ENCODE peak calls at places on chromosomes 2 and 18, in six cellular contexts. R, L, J, I, B and F are unnamed samples.

GRCh38 chr2:85925216-85925671 is 36.5 kb upstream of the ST3GAL5 start:
- DNase-seq in I (no peak), B (no peak), J (no peak), R (no peak), L (no peak), F (no peak)

GRCh38 chr2:111200333-111200879 is 79.7 kb downstream of the BCL2L11 start:
- DNase-seq in L (no peak), J (no peak), B (peak), R (no peak), I (no peak), F (no peak)

GRCh38 chr2:69298862-69299261 is 88.2 kb downstream of the GFPT1 start:
- DNase-seq in I (no peak), B (no peak), J (no peak), L (no peak), R (no peak), F (no peak)

GRCh38 chr2:28382755-28383154 is 9.9 kb upstream of the FOSL2 start:
- DNase-seq in R (no peak), L (no peak), J (no peak), B (no peak), I (peak), F (no peak)

GRCh38 chr18:1595165-1595564 is 690.5 kb downstream of the ADCYAP1 start:
- DNase-seq in R (no peak), I (no peak), J (no peak), L (no peak), B (no peak), F (no peak)

GRCh38 chr2:136251777-136252477 is 134.0 kb upstream of the CXCR4 start:
- DNase-seq in J (no peak), R (no peak), B (no peak), I (no peak), L (no peak), F (peak)

GRCh38 chr2:100211517-100211916 is 69.1 kb upstream of the AFF3 start:
- DNase-seq in B (no peak), J (no peak), R (no peak), I (no peak), L (no peak), F (no peak)

GRCh38 chr18:56065101-56065500 is 477.1 kb upstream of the TCF4 start:
- DNase-seq in J (no peak), L (no peak), B (no peak), R (no peak), I (no peak), F (no peak)

GRCh38 chr2:224185023-224185601 is 146.0 kb upstream of the SERPINE2 start:
- DNase-seq in I (no peak), J (no peak), B (no peak), R (no peak), L (no peak), F (no peak)

GRCh38 chr2:209663149-209663548 is 108.5 kb upstream of the UNC80 start:
- DNase-seq in R (no peak), L (no peak), B (no peak), J (no peak), I (no peak), F (peak)

GRCh38 chr18:11114653-11115052 is 34.7 kb downstream of the PIEZO2 start:
- DNase-seq in J (peak), R (no peak), B (no peak), L (no peak), I (no peak), F (no peak)

GRCh38 chr2:215410932-215411285 is 25.0 kb downstream of the FN1 start:
- DNase-seq in L (no peak), J (peak), R (peak), B (no peak), I (no peak), F (peak)

GRCh38 chr2:176178807-176179271 is 9.6 kb upstream of the HOXD1 start:
- DNase-seq in I (no peak), J (no peak), L (no peak), R (no peak), B (no peak), F (peak)

GRCh38 chr2:118130385-118130784 is 42.1 kb downstream of the INSIG2 start:
- DNase-seq in L (no peak), I (no peak), R (no peak), J (no peak), B (no peak), F (no peak)

GRCh38 chr2:135198481-135198880 is 146.4 kb downstream of the RAB3GAP1 start:
- DNase-seq in L (no peak), B (no peak), J (no peak), I (no peak), R (no peak), F (no peak)

GRCh38 chr2:135203944-135204343 is 151.9 kb downstream of the RAB3GAP1 start:
- DNase-seq in B (no peak), R (no peak), L (no peak), J (no peak), I (no peak), F (no peak)

GRCh38 chr2:135202751-135203150 is 150.7 kb downstream of the RAB3GAP1 start:
- DNase-seq in L (no peak), B (no peak), R (no peak), J (no peak), I (no peak), F (no peak)
- TF ChIP-seq POLR2AphosphoS5 in L (no peak), B (no peak), R (no peak), J (no peak), I (no peak), F (no peak)

GRCh38 chr2:221323513-221323912 is 248.6 kb downstream of the EPHA4 start:
- DNase-seq in J (no peak), R (no peak), I (no peak), B (no peak), L (no peak), F (no peak)

GRCh38 chr2:221318751-221319150 is 253.4 kb downstream of the EPHA4 start:
- DNase-seq in B (no peak), J (no peak), I (no peak), R (no peak), L (no peak), F (no peak)

DNA sequence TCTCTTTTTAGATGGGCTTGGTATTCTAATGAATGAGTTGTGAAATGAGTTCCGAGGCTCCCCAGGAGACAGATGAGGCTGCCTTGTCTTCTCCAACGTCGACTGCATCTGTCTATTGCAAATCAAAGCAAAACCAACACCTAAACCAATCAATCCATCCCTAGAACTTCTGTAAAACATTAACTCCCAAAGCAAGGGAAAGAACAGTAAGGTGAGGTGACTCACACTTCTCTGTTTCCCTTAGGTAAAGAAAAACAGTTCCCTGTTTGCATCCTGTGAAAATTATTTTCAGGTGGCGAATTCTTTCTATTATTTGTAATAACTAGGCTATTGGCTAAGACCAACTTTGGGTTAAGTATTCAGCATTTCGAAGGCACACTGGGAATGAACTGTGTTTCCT is 249.4 kb downstream of the EPHA4 start:
- DNase-seq in R (no peak), I (no peak), L (no peak), B (no peak), J (no peak), F (no peak)
- TF ChIP-seq MAX in R (no peak), I (no peak), L (no peak), B (no peak), J (no peak), F (no peak)

DNA sequence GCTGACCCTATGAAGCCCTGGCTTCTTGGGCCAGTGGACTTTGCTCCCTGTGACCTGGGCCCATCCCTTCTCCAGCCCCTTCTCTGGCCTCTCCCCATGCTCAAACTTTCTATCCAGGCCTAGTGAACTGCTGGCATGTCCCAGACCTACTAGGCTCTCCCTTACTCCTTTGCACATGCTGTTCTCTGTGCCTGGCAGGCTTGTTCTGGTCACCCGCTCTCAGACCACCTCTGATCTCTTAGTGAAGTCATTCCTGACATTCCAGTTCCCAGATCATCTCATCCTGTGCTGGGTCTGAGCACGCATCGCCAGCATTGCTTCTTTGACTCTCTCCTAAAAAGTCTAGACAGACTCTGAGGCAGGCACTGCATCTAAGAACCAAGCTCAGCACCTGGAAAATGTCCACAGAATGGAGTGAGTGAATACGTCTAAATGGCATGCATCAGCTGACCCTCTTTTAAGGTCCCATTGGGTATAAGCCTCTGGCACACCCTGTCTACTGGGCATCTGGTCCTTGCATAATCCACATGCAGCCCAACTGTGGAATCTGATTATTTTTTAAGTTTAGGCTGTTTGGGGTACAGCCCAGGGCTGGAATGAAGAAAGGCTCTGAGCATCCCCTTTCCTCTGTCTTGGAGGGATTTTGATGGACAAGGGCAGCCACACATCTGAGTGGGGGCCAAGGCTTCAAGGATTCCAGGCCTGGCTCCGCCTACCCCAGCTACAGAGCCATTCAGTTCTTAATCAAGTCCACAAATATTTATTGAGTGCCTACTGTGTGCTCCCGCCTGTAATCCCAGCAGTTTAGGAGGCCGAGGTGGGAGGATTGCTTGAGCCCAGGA is 130.6 kb upstream of the HAAO start:
- DNase-seq in R (no peak), I (no peak), J (peak), L (no peak), B (no peak), F (no peak)
- TF ChIP-seq POLR2AphosphoS5 in R (no peak), I (no peak), J (no peak), L (no peak), B (no peak), F (no peak)

GRCh38 chr2:96874099-96874831 is 4.4 kb upstream of the SEMA4C start:
- DNase-seq in J (no peak), R (no peak), B (no peak), I (no peak), L (peak), F (no peak)

GRCh38 chr2:96870631-96871255 is 863 bp upstream of the SEMA4C start:
- DNase-seq in L (no peak), R (no peak), J (no peak), I (peak), B (no peak), F (peak)

GRCh38 chr2:96873651-96874096 is 3.8 kb upstream of the SEMA4C start:
- DNase-seq in R (no peak), I (no peak), L (no peak), J (no peak), B (no peak), F (no peak)

GRCh38 chr2:96869824-96870630 is at the start of gene SEMA4C:
- DNase-seq in L (no peak), J (no peak), I (peak), R (no peak), B (peak), F (peak)

GRCh38 chr2:96872591-96873349 is 2.9 kb upstream of the SEMA4C start:
- DNase-seq in L (no peak), R (no peak), I (no peak), B (no peak), J (no peak), F (no peak)
- TF ChIP-seq MAX in L (no peak), R (no peak), I (no peak), B (no peak), J (no peak), F (no peak)

GRCh38 chr2:233075966-233076339 is 15.8 kb downstream of the INPP5D start:
- DNase-seq in L (peak), I (no peak), J (no peak), R (no peak), B (no peak), F (peak)

GRCh38 chr2:233075141-233075965 is 15.2 kb downstream of the INPP5D start:
- DNase-seq in B (no peak), L (no peak), J (peak), I (no peak), R (no peak), F (no peak)

GRCh38 chr2:233076749-233077148 is 16.6 kb downstream of the INPP5D start:
- DNase-seq in R (no peak), J (no peak), I (no peak), L (no peak), B (no peak), F (peak)

GRCh38 chr2:233074106-233074505 is 14.0 kb downstream of the INPP5D start:
- DNase-seq in B (no peak), R (no peak), J (no peak), L (no peak), I (no peak), F (no peak)

DNA sequence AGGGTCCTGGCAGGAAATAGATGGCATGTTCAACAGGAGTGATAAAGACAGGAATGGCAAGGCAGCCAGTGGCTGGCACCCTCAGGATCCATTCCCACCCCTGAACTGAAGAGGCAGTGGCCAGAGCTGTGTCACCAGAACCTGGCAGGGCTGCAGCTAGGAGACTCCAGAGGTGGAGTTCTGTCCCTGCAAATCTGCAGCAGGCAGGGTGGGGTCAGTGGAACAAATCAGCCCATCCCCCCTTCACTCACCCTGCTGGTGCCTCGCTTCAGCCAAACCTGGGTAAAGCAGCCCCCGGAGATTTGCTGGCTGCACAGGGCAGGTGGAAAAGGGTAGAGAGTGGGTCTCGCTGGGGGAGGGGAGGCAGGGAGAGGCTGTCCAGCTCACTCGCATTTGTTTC is 12.7 kb downstream of the INPP5D start:
- DNase-seq in I (peak), R (no peak), B (no peak), L (no peak), J (no peak), F (no peak)
- TF ChIP-seq POLR2AphosphoS5 in I (no peak), R (no peak), B (no peak), L (no peak), J (no peak), F (no peak)